ENCODE peak calls at places on chromosomes 4 and X, in six cellular contexts. One of them, this sample, is unnamed.

GRCh38 chr4:164571593-164572385 is 182.1 kb upstream of the SMIM31 start:
- DNase-seq in NCI-H1105: no peak
- DNase-seq in psoas muscle: no peak
- DNase-seq in RPMI7951: no peak
- DNase-seq in activated naive CD8-positive, alpha-beta T cell treated with anti-CD3 and anti-CD28 coated beads for 36 hours: no peak
- DNase-seq in EL: no peak
- DNase-seq in this sample: no peak

GRCh38 chr4:185541251-185541671 is 6.0 kb upstream of the PDLIM3 start:
- DNase-seq in activated naive CD8-positive, alpha-beta T cell treated with anti-CD3 and anti-CD28 coated beads for 36 hours: no peak
- DNase-seq in RPMI7951: no peak
- DNase-seq in EL: no peak
- DNase-seq in NCI-H1105: no peak
- DNase-seq in psoas muscle: peak
- DNase-seq in this sample: no peak

GRCh38 chr4:26388671-26389070 is 67.9 kb downstream of the RBPJ start:
- DNase-seq in activated naive CD8-positive, alpha-beta T cell treated with anti-CD3 and anti-CD28 coated beads for 36 hours: no peak
- DNase-seq in EL: peak
- DNase-seq in RPMI7951: no peak
- DNase-seq in psoas muscle: no peak
- DNase-seq in NCI-H1105: no peak
- DNase-seq in this sample: no peak

GRCh38 chrX:132614297-132614696 is 125.5 kb upstream of the MBNL3 start:
- DNase-seq in RPMI7951: no peak
- DNase-seq in psoas muscle: no peak
- DNase-seq in NCI-H1105: peak
- DNase-seq in EL: no peak
- DNase-seq in activated naive CD8-positive, alpha-beta T cell treated with anti-CD3 and anti-CD28 coated beads for 36 hours: no peak
- DNase-seq in this sample: no peak

GRCh38 chr4:61400446-61400845 is 200.3 kb downstream of the ADGRL3 start:
- DNase-seq in NCI-H1105: no peak
- DNase-seq in RPMI7951: peak
- DNase-seq in EL: no peak
- DNase-seq in psoas muscle: no peak
- DNase-seq in activated naive CD8-positive, alpha-beta T cell treated with anti-CD3 and anti-CD28 coated beads for 36 hours: no peak
- DNase-seq in this sample: no peak

GRCh38 chr4:3873446-3874415 is 107.5 kb downstream of the ADRA2C start:
- DNase-seq in NCI-H1105: no peak
- DNase-seq in EL: no peak
- DNase-seq in activated naive CD8-positive, alpha-beta T cell treated with anti-CD3 and anti-CD28 coated beads for 36 hours: no peak
- DNase-seq in psoas muscle: no peak
- DNase-seq in RPMI7951: no peak
- DNase-seq in this sample: no peak

GRCh38 chr4:87068591-87069021 is 133.8 kb downstream of the AFF1 start:
- DNase-seq in EL: no peak
- DNase-seq in NCI-H1105: peak
- DNase-seq in activated naive CD8-positive, alpha-beta T cell treated with anti-CD3 and anti-CD28 coated beads for 36 hours: no peak
- DNase-seq in psoas muscle: no peak
- DNase-seq in RPMI7951: peak
- DNase-seq in this sample: no peak

GRCh38 chr4:38860788-38861424 is 4.3 kb upstream of the TLR6 start:
- DNase-seq in activated naive CD8-positive, alpha-beta T cell treated with anti-CD3 and anti-CD28 coated beads for 36 hours: peak
- DNase-seq in RPMI7951: no peak
- DNase-seq in EL: peak
- DNase-seq in psoas muscle: no peak
- DNase-seq in NCI-H1105: peak
- DNase-seq in this sample: no peak

This sample was measured in H1.